ENCODE peak calls at places on chromosome 4, in six cellular contexts. N is endothelial cell of umbilical vein, D is SK-N-SH, K is HCT116, L is A549, A is K562. G is an unnamed sample.

GRCh38 chr4:101787917-101788316 is 2.6 kb upstream of the BANK1 start:
- DNase-seq in N (no peak), D (no peak), K (no peak), L (no peak), A (no peak), G (no peak)

GRCh38 chr4:18735740-18736288 is 714.3 kb upstream of the LCORL start:
- DNase-seq in N (no peak), D (no peak), K (no peak), L (no peak), A (no peak), G (no peak)

GRCh38 chr4:98728433-98728832 is 70.0 kb upstream of the TSPAN5 start:
- DNase-seq in N (peak; percentile 96), D (peak; percentile 37), K (no peak), L (no peak), A (peak; percentile 69), G (peak; percentile 84)

GRCh38 chr4:144831971-144832370 is 186.0 kb downstream of the HHIP start:
- DNase-seq in N (peak; percentile 26), D (no peak), K (no peak), L (no peak), A (peak; percentile 1), G (no peak)

GRCh38 chr4:598925-599324 is 22.8 kb upstream of the TMEM271 start:
- DNase-seq in N (no peak), D (no peak), K (no peak), L (no peak), A (no peak), G (no peak)

GRCh38 chr4:173214661-173215060 is 46.0 kb downstream of the GALNT7 start:
- DNase-seq in N (no peak), D (no peak), K (no peak), L (no peak), A (no peak), G (no peak)

GRCh38 chr4:173073939-173074500 is 94.6 kb upstream of the GALNT7 start:
- DNase-seq in N (no peak), D (no peak), K (no peak), L (no peak), A (no peak), G (no peak)

GRCh38 chr4:138639018-138639876 is 376.3 kb upstream of the NOCT start:
- DNase-seq in N (peak; percentile 6), D (peak; percentile 10), K (no peak), L (no peak), A (no peak), G (no peak)

GRCh38 chr4:168503652-168504362 is 7.0 kb downstream of the PALLD start:
- DNase-seq in N (peak; percentile 43), D (no peak), K (no peak), L (no peak), A (no peak), G (peak; percentile 83)

GRCh38 chr4:169133932-169134331 is 123.9 kb upstream of the CBR4 start:
- DNase-seq in N (no peak), D (no peak), K (no peak), L (no peak), A (no peak), G (no peak)

GRCh38 chr4:17310269-17310652 is 201.6 kb downstream of the QDPR start:
- DNase-seq in N (no peak), D (no peak), K (no peak), L (no peak), A (no peak), G (no peak)

GRCh38 chr4:39464886-39465501 is 6.1 kb downstream of the LIAS start:
- DNase-seq in N (peak; percentile 54), D (peak; percentile 81), K (peak; percentile 38), L (peak; percentile 82), A (peak; percentile 76), G (peak; percentile 76)
- TF ChIP-seq CTCF in N (no peak), D (peak; percentile 48), K (no peak), L (peak; percentile 38), A (no peak), G (peak; percentile 18)

GRCh38 chr4:113444386-113444785 is 317.2 kb downstream of the CAMK2D start:
- DNase-seq in N (peak; percentile 91), D (no peak), K (no peak), L (no peak), A (no peak), G (no peak)

GRCh38 chr4:113447061-113447460 is 314.5 kb downstream of the CAMK2D start:
- DNase-seq in N (no peak), D (no peak), K (no peak), L (no peak), A (no peak), G (no peak)

GRCh38 chr4:113442821-113443220 is 318.7 kb downstream of the CAMK2D start:
- DNase-seq in N (no peak), D (no peak), K (no peak), L (no peak), A (no peak), G (no peak)

GRCh38 chr4:113446019-113446418 is 315.5 kb downstream of the CAMK2D start:
- DNase-seq in N (peak; percentile 77), D (no peak), K (peak; percentile 98), L (peak; percentile 44), A (no peak), G (no peak)

GRCh38 chr4:113445286-113445685 is 316.3 kb downstream of the CAMK2D start:
- DNase-seq in N (peak; percentile 83), D (no peak), K (no peak), L (peak; percentile 23), A (no peak), G (no peak)
- H3K4me3 ChIP-seq in N (no peak overlapping the region), D (no peak overlapping the region), K (no peak overlapping the region), L (no peak overlapping the region), A (no peak overlapping the region), G (no peak overlapping the region)

DNA sequence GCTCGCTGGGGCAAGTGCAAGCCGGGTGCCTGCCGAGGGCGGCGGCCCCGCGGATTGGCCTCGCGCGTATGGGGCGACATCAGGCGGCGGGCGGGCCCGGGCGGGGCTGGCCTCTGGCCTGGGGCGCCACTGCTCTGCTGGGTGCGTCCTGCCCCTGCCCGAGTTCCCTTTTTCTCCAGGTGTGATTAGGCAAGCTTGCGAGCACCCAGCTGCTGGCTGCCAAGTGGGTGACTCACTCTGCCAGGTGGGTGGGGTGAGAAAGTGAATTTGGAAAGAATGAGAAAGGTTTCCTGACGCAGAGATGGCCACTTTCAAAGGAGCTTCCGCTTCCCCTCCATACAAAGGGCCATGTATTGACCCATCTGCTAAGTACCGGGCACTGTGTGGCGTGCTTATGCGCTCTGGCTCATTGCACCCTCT is 32.5 kb downstream of the FGFBP1 start:
- DNase-seq in N (no peak), D (no peak), K (peak; percentile 95), L (peak; percentile 90), A (peak; percentile 36), G (peak; percentile 91)
- TF ChIP-seq MAX in N (no peak), D (no peak), K (peak; percentile 77), L (peak; percentile 57), A (no peak), G (no peak)

DNA sequence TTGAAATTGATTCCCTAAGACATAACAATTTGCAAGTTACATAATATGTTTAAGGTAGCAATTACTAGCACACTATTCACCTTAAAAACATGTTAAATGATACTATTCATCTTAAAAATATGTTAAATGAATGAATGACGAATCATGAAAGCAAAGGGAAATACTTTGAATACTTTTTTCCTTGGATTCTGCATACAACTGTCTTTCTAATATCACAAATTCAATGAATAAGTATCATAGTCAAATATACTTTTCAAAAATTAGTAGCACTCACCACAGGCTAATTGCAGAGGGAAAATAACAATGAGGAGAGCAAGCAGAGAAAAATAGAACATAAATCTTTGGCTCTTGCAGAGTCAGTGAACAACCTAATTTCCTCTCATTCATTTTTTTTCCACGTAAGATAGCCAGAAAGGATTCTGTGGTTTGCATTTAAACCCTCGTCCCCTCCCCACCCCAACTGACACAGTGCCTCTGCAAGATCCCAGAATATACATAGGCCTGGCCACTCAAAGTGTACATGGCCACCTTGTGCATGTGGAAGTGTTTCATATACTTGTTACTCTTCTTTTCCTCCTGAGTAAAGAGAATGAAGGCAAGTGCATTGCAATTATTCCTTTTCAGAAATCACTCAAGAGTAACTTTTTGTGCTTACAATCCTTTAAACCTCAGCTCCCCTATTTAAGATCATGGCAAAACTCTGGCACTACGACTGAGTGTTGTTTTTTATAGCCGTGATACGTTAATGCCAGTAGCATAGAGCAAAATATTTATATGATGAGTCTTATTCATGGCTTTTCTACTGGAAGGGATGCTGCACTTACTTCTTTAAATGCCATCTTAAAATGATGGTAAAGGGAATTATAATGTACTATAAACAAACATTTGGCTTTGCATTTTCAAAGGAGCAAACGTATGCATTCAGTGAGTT is 236.4 kb downstream of the PDGFC start:
- DNase-seq in N (peak; percentile 13), D (no peak), K (no peak), L (no peak), A (no peak), G (no peak)
- TF ChIP-seq CTCF in N (no peak), D (no peak), K (no peak), L (no peak), A (no peak), G (no peak)

GRCh38 chr4:154491731-154492249 is at the start of gene DCHS2:
- DNase-seq in N (no peak), D (peak; percentile 55), K (no peak), L (no peak), A (peak; percentile 81), G (no peak)

GRCh38 chr4:154491341-154491679 is 289 bp downstream of the DCHS2 start:
- DNase-seq in N (no peak), D (peak; percentile 35), K (no peak), L (peak; percentile 12), A (no peak), G (no peak)

GRCh38 chr4:154490589-154491340 is 834 bp downstream of the DCHS2 start:
- DNase-seq in N (no peak), D (peak; percentile 41), K (no peak), L (no peak), A (no peak), G (no peak)

GRCh38 chr4:154490261-154490588 is 1.4 kb downstream of the DCHS2 start:
- DNase-seq in N (no peak), D (no peak), K (no peak), L (no peak), A (no peak), G (no peak)

GRCh38 chr4:154489558-154490260 is 1.9 kb downstream of the DCHS2 start:
- DNase-seq in N (no peak), D (peak; percentile 9), K (no peak), L (no peak), A (no peak), G (no peak)
- H3K4me3 ChIP-seq in N (no peak overlapping the region), D (no peak overlapping the region), K (no peak overlapping the region), L (no peak overlapping the region), A (no peak overlapping the region), G (no peak overlapping the region)

G was measured in NB4.